ENCODE peak calls at places on chromosomes 12 and 14, in four cellular contexts. One of them, this sample, is unnamed.

GRCh38 chr12:32455607-32456063 is 56.3 kb downstream of the FGD4 start:
- DNase-seq in cardiac muscle cell: peak
- DNase-seq in CD4-positive, alpha-beta T cell: no peak
- DNase-seq in AG09319: peak
- DNase-seq in this sample: no peak

GRCh38 chr12:34607520-34608195 is 585.4 kb downstream of the ALG10 start:
- DNase-seq in cardiac muscle cell: no peak
- DNase-seq in AG09319: no peak
- DNase-seq in CD4-positive, alpha-beta T cell: no peak
- DNase-seq in this sample: no peak

GRCh38 chr12:89087149-89087834 is 265.0 kb downstream of the DUSP6 start:
- DNase-seq in AG09319: no peak
- DNase-seq in cardiac muscle cell: no peak
- DNase-seq in CD4-positive, alpha-beta T cell: no peak
- DNase-seq in this sample: no peak

GRCh38 chr14:71328183-71328582 is 420.9 kb downstream of the PCNX1 start:
- DNase-seq in CD4-positive, alpha-beta T cell: no peak
- DNase-seq in cardiac muscle cell: no peak
- DNase-seq in AG09319: no peak
- DNase-seq in this sample: no peak

GRCh38 chr14:71382315-71382714 is 475.1 kb downstream of the PCNX1 start:
- DNase-seq in AG09319: no peak
- DNase-seq in cardiac muscle cell: no peak
- DNase-seq in CD4-positive, alpha-beta T cell: no peak
- DNase-seq in this sample: no peak

GRCh38 chr12:26839551-26839950 is 6.6 kb upstream of the ITPR2 start:
- DNase-seq in cardiac muscle cell: no peak
- DNase-seq in AG09319: no peak
- DNase-seq in CD4-positive, alpha-beta T cell: no peak
- DNase-seq in this sample: no peak

GRCh38 chr12:95956557-95957145 is 13.5 kb downstream of the AMDHD1 start:
- DNase-seq in CD4-positive, alpha-beta T cell: no peak
- DNase-seq in cardiac muscle cell: no peak
- DNase-seq in AG09319: no peak
- DNase-seq in this sample: no peak

GRCh38 chr12:14995583-14996425 is 23.0 kb downstream of the PDE6H start:
- DNase-seq in cardiac muscle cell: peak
- DNase-seq in AG09319: peak
- DNase-seq in CD4-positive, alpha-beta T cell: no peak
- DNase-seq in this sample: no peak

GRCh38 chr14:61558271-61558670 is 137.0 kb upstream of the HIF1A start:
- DNase-seq in cardiac muscle cell: no peak
- DNase-seq in CD4-positive, alpha-beta T cell: no peak
- DNase-seq in AG09319: no peak
- DNase-seq in this sample: no peak

GRCh38 chr14:74495356-74495755 is 1.8 kb downstream of the ISCA2 start:
- DNase-seq in cardiac muscle cell: no peak
- DNase-seq in CD4-positive, alpha-beta T cell: no peak
- DNase-seq in AG09319: no peak
- DNase-seq in this sample: no peak

GRCh38 chr14:103880334-103880985 is 33.1 kb upstream of the PPP1R13B start:
- DNase-seq in AG09319: peak
- DNase-seq in cardiac muscle cell: peak
- DNase-seq in CD4-positive, alpha-beta T cell: no peak
- DNase-seq in this sample: no peak

GRCh38 chr12:54287316-54288157 is 7.0 kb downstream of the HNRNPA1 start:
- DNase-seq in cardiac muscle cell: no peak
- DNase-seq in AG09319: no peak
- DNase-seq in CD4-positive, alpha-beta T cell: no peak
- DNase-seq in this sample: no peak

GRCh38 chr14:91315844-91316267 is 71.4 kb upstream of the GPR68 start:
- DNase-seq in CD4-positive, alpha-beta T cell: peak
- DNase-seq in cardiac muscle cell: no peak
- DNase-seq in AG09319: no peak
- DNase-seq in this sample: no peak
- TF ChIP-seq CTCF in CD4-positive, alpha-beta T cell: peak
- TF ChIP-seq CTCF in cardiac muscle cell: no peak
- TF ChIP-seq CTCF in AG09319: no peak
- TF ChIP-seq CTCF in this sample: no peak

GRCh38 chr12:131347732-131348131 is 363.2 kb upstream of the SFSWAP start:
- DNase-seq in AG09319: no peak
- DNase-seq in cardiac muscle cell: no peak
- DNase-seq in CD4-positive, alpha-beta T cell: no peak
- DNase-seq in this sample: no peak

GRCh38 chr12:131347345-131347714 is 363.6 kb upstream of the SFSWAP start:
- DNase-seq in AG09319: no peak
- DNase-seq in CD4-positive, alpha-beta T cell: no peak
- DNase-seq in cardiac muscle cell: no peak
- DNase-seq in this sample: no peak

GRCh38 chr12:131346578-131347344 is 364.1 kb upstream of the SFSWAP start:
- DNase-seq in cardiac muscle cell: no peak
- DNase-seq in CD4-positive, alpha-beta T cell: no peak
- DNase-seq in AG09319: no peak
- DNase-seq in this sample: no peak

GRCh38 chr12:131349397-131350127 is 361.3 kb upstream of the SFSWAP start:
- DNase-seq in AG09319: no peak
- DNase-seq in CD4-positive, alpha-beta T cell: no peak
- DNase-seq in cardiac muscle cell: no peak
- DNase-seq in this sample: no peak

GRCh38 chr12:131348226-131349010 is 362.5 kb upstream of the SFSWAP start:
- DNase-seq in cardiac muscle cell: no peak
- DNase-seq in CD4-positive, alpha-beta T cell: no peak
- DNase-seq in AG09319: no peak
- DNase-seq in this sample: no peak
- TF ChIP-seq CTCF in cardiac muscle cell: no peak
- TF ChIP-seq CTCF in CD4-positive, alpha-beta T cell: no peak
- TF ChIP-seq CTCF in AG09319: no peak
- TF ChIP-seq CTCF in this sample: no peak

DNA sequence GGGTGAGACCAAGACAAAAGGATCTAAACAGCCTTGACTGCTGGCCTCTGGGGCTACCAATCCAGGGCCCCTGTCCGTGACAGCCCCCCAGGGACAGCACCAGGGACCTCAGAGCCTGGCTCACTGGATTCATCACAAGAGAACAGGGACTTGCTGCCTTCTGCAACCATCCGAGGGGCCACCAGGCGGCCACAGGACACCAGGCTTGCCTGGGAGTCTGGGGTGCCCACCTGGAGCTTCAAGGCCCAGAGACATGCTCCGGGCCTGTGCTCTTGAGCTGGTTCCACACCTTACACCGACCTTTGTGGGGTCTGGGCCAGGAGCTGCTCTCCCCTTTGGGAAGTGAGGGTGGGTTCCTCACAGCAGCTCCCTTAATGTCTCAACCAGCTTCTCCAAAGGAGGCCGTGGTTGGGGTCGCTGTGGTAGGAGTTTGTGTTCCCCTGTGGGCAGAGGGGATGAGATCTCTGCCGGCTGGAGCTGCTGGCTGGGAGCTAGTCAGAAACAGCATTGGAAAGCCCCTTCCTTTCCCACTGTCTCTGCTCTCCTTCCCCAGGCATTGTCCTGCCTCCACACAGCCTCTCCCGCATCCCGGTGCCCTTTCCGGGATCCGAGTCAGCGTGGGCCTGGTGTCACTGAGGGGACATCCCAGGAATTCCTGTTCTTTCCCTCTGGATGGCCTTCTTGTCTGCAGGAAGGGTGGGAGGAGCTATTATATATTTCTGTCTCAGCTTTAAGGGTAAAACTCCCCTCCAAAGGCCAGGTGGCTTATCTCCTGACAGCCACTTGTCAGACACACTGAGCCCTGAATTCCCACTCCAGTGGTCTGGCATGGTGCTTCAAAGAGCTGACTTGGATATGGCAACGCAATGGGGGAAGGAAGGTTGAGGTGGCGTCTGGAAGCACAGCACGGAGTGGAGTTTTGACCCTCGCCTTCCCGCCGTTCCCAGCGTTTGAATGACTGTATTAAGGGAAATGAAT is 5.1 kb upstream of the PAPLN start:
- DNase-seq in cardiac muscle cell: peak
- DNase-seq in CD4-positive, alpha-beta T cell: no peak
- DNase-seq in AG09319: no peak
- DNase-seq in this sample: no peak
- TF ChIP-seq CTCF in cardiac muscle cell: peak
- TF ChIP-seq CTCF in CD4-positive, alpha-beta T cell: no peak
- TF ChIP-seq CTCF in AG09319: no peak
- TF ChIP-seq CTCF in this sample: peak

GRCh38 chr12:94200695-94201094 is 52.3 kb downstream of the PLXNC1 start:
- DNase-seq in AG09319: no peak
- DNase-seq in CD4-positive, alpha-beta T cell: no peak
- DNase-seq in cardiac muscle cell: no peak
- DNase-seq in this sample: no peak

GRCh38 chr12:94198469-94198868 is 50.1 kb downstream of the PLXNC1 start:
- DNase-seq in CD4-positive, alpha-beta T cell: no peak
- DNase-seq in cardiac muscle cell: no peak
- DNase-seq in AG09319: no peak
- DNase-seq in this sample: no peak

GRCh38 chr12:94198872-94199271 is 50.5 kb downstream of the PLXNC1 start:
- DNase-seq in cardiac muscle cell: no peak
- DNase-seq in CD4-positive, alpha-beta T cell: no peak
- DNase-seq in AG09319: no peak
- DNase-seq in this sample: no peak

GRCh38 chr12:94202245-94203180 is 54.1 kb downstream of the PLXNC1 start:
- DNase-seq in AG09319: no peak
- DNase-seq in CD4-positive, alpha-beta T cell: no peak
- DNase-seq in cardiac muscle cell: no peak
- DNase-seq in this sample: no peak

GRCh38 chr12:94200069-94200468 is 51.7 kb downstream of the PLXNC1 start:
- DNase-seq in AG09319: no peak
- DNase-seq in cardiac muscle cell: no peak
- DNase-seq in CD4-positive, alpha-beta T cell: no peak
- DNase-seq in this sample: no peak
- TF ChIP-seq CTCF in AG09319: no peak
- TF ChIP-seq CTCF in cardiac muscle cell: no peak
- TF ChIP-seq CTCF in CD4-positive, alpha-beta T cell: no peak
- TF ChIP-seq CTCF in this sample: no peak

This sample was measured in mesothelial cell of epicardium.